ENCODE peak calls at places on chromosomes 5 and 9, in six cellular contexts. A, U, K, G, J and L are unnamed samples.

GRCh38 chr9:74846771-74847170 is 41.0 kb downstream of the TRPM6 start:
- DNase-seq in A (no peak), U (no peak), K (no peak), G (peak), J (no peak), L (no peak)

GRCh38 chr9:35563791-35564197 is 41.3 kb upstream of the TESK1 start:
- DNase-seq in A (no peak), U (no peak), K (peak), G (peak), J (peak), L (no peak)

GRCh38 chr9:134626576-134627416 is 14.8 kb upstream of the COL5A1 start:
- DNase-seq in A (no peak), U (no peak), K (no peak), G (no peak), J (no peak), L (no peak)

GRCh38 chr5:151699071-151699901 is 12.6 kb upstream of the SPARC start:
- DNase-seq in A (no peak), U (no peak), K (no peak), G (peak), J (no peak), L (no peak)

GRCh38 chr9:22240619-22241018 is 206.0 kb upstream of the DMRTA1 start:
- DNase-seq in A (no peak), U (peak), K (no peak), G (no peak), J (no peak), L (no peak)

GRCh38 chr5:72624641-72625236 is 117.5 kb upstream of the ZNF366 start:
- DNase-seq in A (no peak), U (no peak), K (no peak), G (no peak), J (no peak), L (no peak)

GRCh38 chr5:170126626-170127025 is 20.9 kb downstream of the FOXI1 start:
- DNase-seq in A (no peak), U (no peak), K (no peak), G (no peak), J (no peak), L (no peak)

GRCh38 chr5:109335114-109335513 is 74.7 kb downstream of the PJA2 start:
- DNase-seq in A (no peak), U (no peak), K (no peak), G (no peak), J (no peak), L (no peak)

GRCh38 chr5:69224520-69224919 is 10.2 kb upstream of the CDK7 start:
- DNase-seq in A (no peak), U (no peak), K (no peak), G (no peak), J (no peak), L (no peak)

GRCh38 chr9:95242613-95243012 is 74.9 kb downstream of the FANCC start:
- DNase-seq in A (no peak), U (no peak), K (no peak), G (peak), J (peak), L (no peak)

GRCh38 chr5:73365301-73365853 is 83.2 kb downstream of the FOXD1 start:
- DNase-seq in A (peak), U (no peak), K (no peak), G (no peak), J (no peak), L (no peak)

GRCh38 chr9:72583370-72583769 is 62.0 kb downstream of the TMC1 start:
- DNase-seq in A (no peak), U (no peak), K (no peak), G (no peak), J (no peak), L (no peak)

GRCh38 chr9:6076856-6077255 is 61.4 kb upstream of the RANBP6 start:
- DNase-seq in A (no peak), U (no peak), K (no peak), G (no peak), J (no peak), L (no peak)

DNA sequence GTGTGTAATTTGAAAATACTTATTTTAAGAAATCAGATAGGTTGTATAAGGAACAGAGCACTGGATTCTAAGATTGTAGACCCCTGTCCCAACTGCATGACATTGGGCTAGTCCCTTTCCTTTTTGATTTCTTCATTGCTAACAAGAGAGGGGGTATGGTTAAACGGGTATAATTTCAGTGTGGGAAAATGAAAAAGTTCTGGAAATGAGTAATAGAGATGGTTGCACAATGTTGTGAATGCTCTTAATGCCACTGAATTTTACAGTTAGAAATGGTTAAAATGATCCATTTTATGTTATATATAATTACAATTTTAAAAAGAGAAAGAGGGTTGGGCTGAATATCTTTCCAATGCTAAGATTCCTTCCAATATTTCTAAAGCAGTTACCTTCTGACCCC is 103.3 kb upstream of the LHFPL2 start:
- DNase-seq in A (no peak), U (no peak), K (no peak), G (no peak), J (no peak), L (no peak)
- TF ChIP-seq JUND in A (no peak), U (no peak), K (no peak), G (no peak), J (no peak), L (no peak)

DNA sequence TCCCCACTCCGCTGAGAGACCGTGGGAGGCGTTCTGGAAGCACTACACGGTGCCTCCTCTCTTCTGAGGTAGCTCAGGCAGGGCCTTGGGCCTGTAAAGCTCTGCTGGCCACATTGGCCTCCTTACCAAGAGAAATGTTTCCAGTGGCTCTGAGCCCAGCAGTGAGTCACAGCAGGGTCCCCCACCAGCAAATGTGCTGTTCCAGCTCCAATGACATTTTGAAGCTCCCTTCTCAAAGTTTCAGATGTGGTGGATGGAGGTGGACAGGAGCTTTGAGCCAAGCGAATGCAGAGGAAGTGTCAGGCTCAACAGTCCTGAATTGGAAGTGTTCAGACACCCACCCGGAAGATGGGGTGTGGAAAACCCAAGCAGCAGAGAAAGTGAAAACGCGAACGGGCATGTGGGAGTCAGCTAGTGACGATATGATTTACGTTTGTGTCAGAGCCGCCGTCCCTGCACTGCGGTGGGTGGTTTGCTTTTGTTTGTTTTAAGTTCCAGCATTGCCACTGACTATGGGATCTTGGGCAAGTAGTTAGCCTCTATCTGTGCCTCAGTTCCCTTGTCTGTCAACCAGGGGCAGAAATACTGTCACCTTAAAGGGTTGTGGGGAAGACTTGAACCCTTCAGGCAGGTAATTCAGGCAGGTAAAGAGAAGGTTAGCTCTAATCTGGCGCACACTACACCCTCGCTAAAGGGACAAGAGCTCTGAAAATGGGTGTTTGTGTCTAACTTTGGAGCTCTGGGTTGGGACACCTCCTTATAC is 38.2 kb downstream of the C5orf15 start:
- DNase-seq in A (no peak), U (no peak), K (peak), G (no peak), J (no peak), L (no peak)
- TF ChIP-seq JUND in A (no peak), U (no peak), K (peak), G (no peak), J (no peak), L (no peak)

DNA sequence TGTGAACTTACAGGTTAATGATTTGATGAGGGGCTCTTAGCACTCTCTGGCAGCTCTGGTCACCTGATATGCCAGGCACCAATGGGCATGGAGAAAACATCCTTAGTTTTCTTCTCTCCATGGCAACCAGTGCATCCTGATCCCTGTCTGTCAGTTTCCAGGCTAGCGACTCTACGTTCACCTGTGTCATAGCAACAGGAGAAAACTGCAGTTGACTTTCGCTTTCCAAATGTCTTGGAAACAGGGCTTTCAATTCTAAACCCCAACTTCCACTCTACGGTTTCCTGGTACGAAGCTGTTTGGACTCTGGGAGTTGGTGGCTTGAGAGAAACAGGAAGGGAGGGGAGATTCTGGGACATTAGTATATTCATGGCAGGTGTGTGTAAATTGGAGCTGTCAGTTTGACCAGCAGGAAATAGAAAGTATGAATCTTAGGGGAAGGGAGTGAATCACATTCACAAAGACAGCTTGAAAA is 74.4 kb downstream of the SLC28A3 start:
- DNase-seq in A (no peak), U (no peak), K (no peak), G (peak), J (no peak), L (peak)
- TF ChIP-seq JUND in A (no peak), U (no peak), K (no peak), G (no peak), J (no peak), L (no peak)

GRCh38 chr5:140925806-140926205 is 293 bp upstream of the PCDHAC1 start:
- DNase-seq in A (no peak), U (no peak), K (no peak), G (no peak), J (no peak), L (peak)

GRCh38 chr5:140926903-140927573 is 939 bp downstream of the PCDHAC1 start:
- DNase-seq in A (no peak), U (no peak), K (no peak), G (no peak), J (no peak), L (no peak)

DNA sequence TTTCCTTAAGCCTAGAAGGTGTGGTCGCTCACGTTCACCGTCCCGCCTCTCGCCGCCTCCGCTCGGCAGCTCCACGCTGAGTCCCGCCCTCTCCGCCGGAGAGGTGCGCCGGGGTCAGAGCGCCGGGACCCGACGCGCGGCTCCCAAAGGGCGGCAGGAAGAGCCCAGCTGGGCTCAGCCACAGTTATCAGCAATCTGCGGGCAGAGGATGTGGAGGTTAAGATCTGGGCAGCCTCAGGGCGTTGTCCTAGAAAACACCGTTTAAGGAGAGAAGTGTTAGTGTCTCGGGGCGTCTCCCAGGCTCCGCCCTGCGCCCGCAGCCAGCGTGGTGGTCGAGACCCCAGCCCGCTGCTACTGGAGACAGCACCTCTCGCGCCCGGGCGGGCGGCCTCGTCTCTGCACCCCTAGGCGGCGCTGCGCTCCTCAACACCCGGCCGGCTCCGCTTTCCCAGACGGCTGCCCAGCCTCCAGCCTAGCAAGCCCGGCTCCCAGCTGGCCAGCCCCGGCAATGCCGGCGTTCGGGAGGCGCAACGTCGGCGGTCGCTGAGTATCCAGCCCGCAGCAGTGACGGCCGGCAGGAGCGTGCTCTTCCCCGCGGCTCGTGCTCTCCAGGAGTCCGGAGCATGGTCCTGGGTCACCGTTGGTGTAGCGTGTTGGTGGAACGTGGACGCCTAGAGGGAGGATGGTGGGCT is at the start of gene PCDHAC1:
- DNase-seq in A (peak), U (no peak), K (no peak), G (no peak), J (peak), L (peak)
- TF ChIP-seq JUND in A (no peak), U (no peak), K (no peak), G (no peak), J (no peak), L (no peak)

GRCh38 chr5:17213938-17214337 is 3.5 kb upstream of the BASP1 start:
- DNase-seq in A (no peak), U (no peak), K (no peak), G (no peak), J (no peak), L (no peak)
- TF ChIP-seq JUND in A (no peak), U (no peak), K (no peak), G (no peak), J (no peak), L (no peak)